ENCODE peak calls at places on chromosomes 2 and 18, in ten cellular contexts. One of them, this sample, is unnamed.
A peak's percentile ranks its signal among the peaks of the same experiment; 100 is the strongest.

GRCh38 chr2:65142515-65142914 is 12.6 kb upstream of the RAB1A start:
- DNase-seq in head of caudate nucleus: peak; percentile 37
- DNase-seq in activated CD4-positive, alpha-beta T cell treated with anti-CD3 and anti-CD28 coated beads for 4 hours: no peak
- DNase-seq in dorsolateral prefrontal cortex: no peak
- DNase-seq in natural killer cell treated with Interleukin-12 subunit alpha and Interleukin-12 subunit beta and Interleukin-15 and Interleukin-18, amount 100 ng/mL, for 72 hours: no peak
- DNase-seq in activated T-cell treated with anti-CD3 and anti-CD28 coated beads, Interleukin-2, amount 50 U/mL, for 48 hours: no peak
- DNase-seq in DMS79 treated with DMSO at 0.1 percent for 48 hours: no peak
- DNase-seq in GF-D8: no peak
- DNase-seq in effector memory CD8-positive, alpha-beta T cell: no peak
- DNase-seq in central memory CD8-positive, alpha-beta T cell: no peak
- DNase-seq in this sample: no peak

GRCh38 chr2:189545424-189545823 is 35.2 kb downstream of the SLC40A1 start:
- DNase-seq in head of caudate nucleus: no peak
- DNase-seq in activated CD4-positive, alpha-beta T cell treated with anti-CD3 and anti-CD28 coated beads for 4 hours: no peak
- DNase-seq in dorsolateral prefrontal cortex: no peak
- DNase-seq in natural killer cell treated with Interleukin-12 subunit alpha and Interleukin-12 subunit beta and Interleukin-15 and Interleukin-18, amount 100 ng/mL, for 72 hours: no peak
- DNase-seq in activated T-cell treated with anti-CD3 and anti-CD28 coated beads, Interleukin-2, amount 50 U/mL, for 48 hours: no peak
- DNase-seq in DMS79 treated with DMSO at 0.1 percent for 48 hours: no peak
- DNase-seq in GF-D8: no peak
- DNase-seq in effector memory CD8-positive, alpha-beta T cell: no peak
- DNase-seq in central memory CD8-positive, alpha-beta T cell: no peak
- DNase-seq in this sample: no peak

GRCh38 chr18:41818381-41819355 is 136.4 kb upstream of the PIK3C3 start:
- DNase-seq in head of caudate nucleus: no peak
- DNase-seq in activated CD4-positive, alpha-beta T cell treated with anti-CD3 and anti-CD28 coated beads for 4 hours: no peak
- DNase-seq in dorsolateral prefrontal cortex: no peak
- DNase-seq in natural killer cell treated with Interleukin-12 subunit alpha and Interleukin-12 subunit beta and Interleukin-15 and Interleukin-18, amount 100 ng/mL, for 72 hours: no peak
- DNase-seq in activated T-cell treated with anti-CD3 and anti-CD28 coated beads, Interleukin-2, amount 50 U/mL, for 48 hours: no peak
- DNase-seq in DMS79 treated with DMSO at 0.1 percent for 48 hours: no peak
- DNase-seq in GF-D8: peak; percentile 19
- DNase-seq in effector memory CD8-positive, alpha-beta T cell: no peak
- DNase-seq in central memory CD8-positive, alpha-beta T cell: no peak
- DNase-seq in this sample: no peak

GRCh38 chr2:99827296-99827999 is 314.9 kb downstream of the AFF3 start:
- DNase-seq in head of caudate nucleus: no peak
- DNase-seq in activated CD4-positive, alpha-beta T cell treated with anti-CD3 and anti-CD28 coated beads for 4 hours: no peak
- DNase-seq in dorsolateral prefrontal cortex: no peak
- DNase-seq in natural killer cell treated with Interleukin-12 subunit alpha and Interleukin-12 subunit beta and Interleukin-15 and Interleukin-18, amount 100 ng/mL, for 72 hours: no peak
- DNase-seq in activated T-cell treated with anti-CD3 and anti-CD28 coated beads, Interleukin-2, amount 50 U/mL, for 48 hours: no peak
- DNase-seq in DMS79 treated with DMSO at 0.1 percent for 48 hours: no peak
- DNase-seq in GF-D8: no peak
- DNase-seq in effector memory CD8-positive, alpha-beta T cell: no peak
- DNase-seq in central memory CD8-positive, alpha-beta T cell: no peak
- DNase-seq in this sample: peak; percentile 51

GRCh38 chr2:31728406-31729064 is 147.8 kb upstream of the SRD5A2 start:
- DNase-seq in head of caudate nucleus: no peak
- DNase-seq in activated CD4-positive, alpha-beta T cell treated with anti-CD3 and anti-CD28 coated beads for 4 hours: no peak
- DNase-seq in dorsolateral prefrontal cortex: no peak
- DNase-seq in natural killer cell treated with Interleukin-12 subunit alpha and Interleukin-12 subunit beta and Interleukin-15 and Interleukin-18, amount 100 ng/mL, for 72 hours: no peak
- DNase-seq in activated T-cell treated with anti-CD3 and anti-CD28 coated beads, Interleukin-2, amount 50 U/mL, for 48 hours: no peak
- DNase-seq in DMS79 treated with DMSO at 0.1 percent for 48 hours: no peak
- DNase-seq in GF-D8: no peak
- DNase-seq in effector memory CD8-positive, alpha-beta T cell: no peak
- DNase-seq in central memory CD8-positive, alpha-beta T cell: no peak
- DNase-seq in this sample: no peak

GRCh38 chr2:64402876-64403275 is 51.1 kb upstream of the LGALSL start:
- DNase-seq in head of caudate nucleus: no peak
- DNase-seq in activated CD4-positive, alpha-beta T cell treated with anti-CD3 and anti-CD28 coated beads for 4 hours: no peak
- DNase-seq in dorsolateral prefrontal cortex: no peak
- DNase-seq in natural killer cell treated with Interleukin-12 subunit alpha and Interleukin-12 subunit beta and Interleukin-15 and Interleukin-18, amount 100 ng/mL, for 72 hours: no peak
- DNase-seq in activated T-cell treated with anti-CD3 and anti-CD28 coated beads, Interleukin-2, amount 50 U/mL, for 48 hours: no peak
- DNase-seq in DMS79 treated with DMSO at 0.1 percent for 48 hours: no peak
- DNase-seq in GF-D8: no peak
- DNase-seq in effector memory CD8-positive, alpha-beta T cell: no peak
- DNase-seq in central memory CD8-positive, alpha-beta T cell: no peak
- DNase-seq in this sample: no peak

GRCh38 chr2:233917146-233917545 is at the start of gene TRPM8:
- DNase-seq in head of caudate nucleus: no peak
- DNase-seq in activated CD4-positive, alpha-beta T cell treated with anti-CD3 and anti-CD28 coated beads for 4 hours: no peak
- DNase-seq in dorsolateral prefrontal cortex: no peak
- DNase-seq in natural killer cell treated with Interleukin-12 subunit alpha and Interleukin-12 subunit beta and Interleukin-15 and Interleukin-18, amount 100 ng/mL, for 72 hours: no peak
- DNase-seq in activated T-cell treated with anti-CD3 and anti-CD28 coated beads, Interleukin-2, amount 50 U/mL, for 48 hours: no peak
- DNase-seq in DMS79 treated with DMSO at 0.1 percent for 48 hours: no peak
- DNase-seq in GF-D8: no peak
- DNase-seq in effector memory CD8-positive, alpha-beta T cell: no peak
- DNase-seq in central memory CD8-positive, alpha-beta T cell: no peak
- DNase-seq in this sample: no peak

GRCh38 chr2:42135381-42136312 is 33.5 kb upstream of the EML4 start:
- DNase-seq in head of caudate nucleus: no peak
- DNase-seq in activated CD4-positive, alpha-beta T cell treated with anti-CD3 and anti-CD28 coated beads for 4 hours: no peak
- DNase-seq in dorsolateral prefrontal cortex: no peak
- DNase-seq in natural killer cell treated with Interleukin-12 subunit alpha and Interleukin-12 subunit beta and Interleukin-15 and Interleukin-18, amount 100 ng/mL, for 72 hours: no peak
- DNase-seq in activated T-cell treated with anti-CD3 and anti-CD28 coated beads, Interleukin-2, amount 50 U/mL, for 48 hours: no peak
- DNase-seq in DMS79 treated with DMSO at 0.1 percent for 48 hours: no peak
- DNase-seq in GF-D8: peak; percentile 36
- DNase-seq in effector memory CD8-positive, alpha-beta T cell: no peak
- DNase-seq in central memory CD8-positive, alpha-beta T cell: no peak
- DNase-seq in this sample: no peak

GRCh38 chr2:134319581-134320246 is 65.8 kb downstream of the MGAT5 start:
- DNase-seq in head of caudate nucleus: no peak
- DNase-seq in activated CD4-positive, alpha-beta T cell treated with anti-CD3 and anti-CD28 coated beads for 4 hours: no peak
- DNase-seq in dorsolateral prefrontal cortex: no peak
- DNase-seq in natural killer cell treated with Interleukin-12 subunit alpha and Interleukin-12 subunit beta and Interleukin-15 and Interleukin-18, amount 100 ng/mL, for 72 hours: no peak
- DNase-seq in activated T-cell treated with anti-CD3 and anti-CD28 coated beads, Interleukin-2, amount 50 U/mL, for 48 hours: no peak
- DNase-seq in DMS79 treated with DMSO at 0.1 percent for 48 hours: peak; percentile 38
- DNase-seq in GF-D8: peak; percentile 24
- DNase-seq in effector memory CD8-positive, alpha-beta T cell: no peak
- DNase-seq in central memory CD8-positive, alpha-beta T cell: no peak
- DNase-seq in this sample: no peak

GRCh38 chr2:42974697-42975357 is 182.4 kb upstream of the HAAO start:
- DNase-seq in head of caudate nucleus: peak; percentile 87
- DNase-seq in activated CD4-positive, alpha-beta T cell treated with anti-CD3 and anti-CD28 coated beads for 4 hours: peak; percentile 50
- DNase-seq in dorsolateral prefrontal cortex: peak; percentile 35
- DNase-seq in natural killer cell treated with Interleukin-12 subunit alpha and Interleukin-12 subunit beta and Interleukin-15 and Interleukin-18, amount 100 ng/mL, for 72 hours: no peak
- DNase-seq in activated T-cell treated with anti-CD3 and anti-CD28 coated beads, Interleukin-2, amount 50 U/mL, for 48 hours: peak; percentile 77
- DNase-seq in DMS79 treated with DMSO at 0.1 percent for 48 hours: peak; percentile 49
- DNase-seq in GF-D8: no peak
- DNase-seq in effector memory CD8-positive, alpha-beta T cell: peak; percentile 35
- DNase-seq in central memory CD8-positive, alpha-beta T cell: peak; percentile 31
- DNase-seq in this sample: peak; percentile 71

GRCh38 chr2:191867507-191867847 is 20.6 kb upstream of the CAVIN2 start:
- DNase-seq in head of caudate nucleus: no peak
- DNase-seq in activated CD4-positive, alpha-beta T cell treated with anti-CD3 and anti-CD28 coated beads for 4 hours: no peak
- DNase-seq in dorsolateral prefrontal cortex: no peak
- DNase-seq in natural killer cell treated with Interleukin-12 subunit alpha and Interleukin-12 subunit beta and Interleukin-15 and Interleukin-18, amount 100 ng/mL, for 72 hours: no peak
- DNase-seq in activated T-cell treated with anti-CD3 and anti-CD28 coated beads, Interleukin-2, amount 50 U/mL, for 48 hours: no peak
- DNase-seq in DMS79 treated with DMSO at 0.1 percent for 48 hours: no peak
- DNase-seq in GF-D8: no peak
- DNase-seq in effector memory CD8-positive, alpha-beta T cell: no peak
- DNase-seq in central memory CD8-positive, alpha-beta T cell: no peak
- DNase-seq in this sample: no peak

GRCh38 chr2:6429210-6429986 is 436.3 kb downstream of the CMPK2 start:
- DNase-seq in head of caudate nucleus: no peak
- DNase-seq in activated CD4-positive, alpha-beta T cell treated with anti-CD3 and anti-CD28 coated beads for 4 hours: no peak
- DNase-seq in dorsolateral prefrontal cortex: no peak
- DNase-seq in natural killer cell treated with Interleukin-12 subunit alpha and Interleukin-12 subunit beta and Interleukin-15 and Interleukin-18, amount 100 ng/mL, for 72 hours: no peak
- DNase-seq in activated T-cell treated with anti-CD3 and anti-CD28 coated beads, Interleukin-2, amount 50 U/mL, for 48 hours: no peak
- DNase-seq in DMS79 treated with DMSO at 0.1 percent for 48 hours: no peak
- DNase-seq in GF-D8: no peak
- DNase-seq in effector memory CD8-positive, alpha-beta T cell: no peak
- DNase-seq in central memory CD8-positive, alpha-beta T cell: no peak
- DNase-seq in this sample: no peak

GRCh38 chr2:108586631-108587030 is 52.4 kb downstream of the LIMS1 start:
- DNase-seq in head of caudate nucleus: no peak
- DNase-seq in activated CD4-positive, alpha-beta T cell treated with anti-CD3 and anti-CD28 coated beads for 4 hours: no peak
- DNase-seq in dorsolateral prefrontal cortex: no peak
- DNase-seq in natural killer cell treated with Interleukin-12 subunit alpha and Interleukin-12 subunit beta and Interleukin-15 and Interleukin-18, amount 100 ng/mL, for 72 hours: no peak
- DNase-seq in activated T-cell treated with anti-CD3 and anti-CD28 coated beads, Interleukin-2, amount 50 U/mL, for 48 hours: no peak
- DNase-seq in DMS79 treated with DMSO at 0.1 percent for 48 hours: no peak
- DNase-seq in GF-D8: no peak
- DNase-seq in effector memory CD8-positive, alpha-beta T cell: no peak
- DNase-seq in central memory CD8-positive, alpha-beta T cell: no peak
- DNase-seq in this sample: no peak

GRCh38 chr2:241558532-241559488 is at the start of gene BOK:
- DNase-seq in head of caudate nucleus: peak; percentile 91
- DNase-seq in activated CD4-positive, alpha-beta T cell treated with anti-CD3 and anti-CD28 coated beads for 4 hours: peak; percentile 13
- DNase-seq in dorsolateral prefrontal cortex: peak; percentile 74
- DNase-seq in natural killer cell treated with Interleukin-12 subunit alpha and Interleukin-12 subunit beta and Interleukin-15 and Interleukin-18, amount 100 ng/mL, for 72 hours: peak; percentile 77
- DNase-seq in activated T-cell treated with anti-CD3 and anti-CD28 coated beads, Interleukin-2, amount 50 U/mL, for 48 hours: peak; percentile 36
- DNase-seq in DMS79 treated with DMSO at 0.1 percent for 48 hours: peak; percentile 64
- DNase-seq in GF-D8: no peak
- DNase-seq in effector memory CD8-positive, alpha-beta T cell: no peak
- DNase-seq in central memory CD8-positive, alpha-beta T cell: no peak
- DNase-seq in this sample: no peak

GRCh38 chr18:22066083-22066485 is 103.3 kb upstream of the GATA6 start:
- DNase-seq in head of caudate nucleus: no peak
- DNase-seq in activated CD4-positive, alpha-beta T cell treated with anti-CD3 and anti-CD28 coated beads for 4 hours: no peak
- DNase-seq in dorsolateral prefrontal cortex: no peak
- DNase-seq in natural killer cell treated with Interleukin-12 subunit alpha and Interleukin-12 subunit beta and Interleukin-15 and Interleukin-18, amount 100 ng/mL, for 72 hours: no peak
- DNase-seq in activated T-cell treated with anti-CD3 and anti-CD28 coated beads, Interleukin-2, amount 50 U/mL, for 48 hours: no peak
- DNase-seq in DMS79 treated with DMSO at 0.1 percent for 48 hours: no peak
- DNase-seq in GF-D8: no peak
- DNase-seq in effector memory CD8-positive, alpha-beta T cell: no peak
- DNase-seq in central memory CD8-positive, alpha-beta T cell: no peak
- DNase-seq in this sample: no peak

GRCh38 chr2:183427558-183427957 is 303.3 kb downstream of the NUP35 start:
- DNase-seq in head of caudate nucleus: no peak
- DNase-seq in activated CD4-positive, alpha-beta T cell treated with anti-CD3 and anti-CD28 coated beads for 4 hours: no peak
- DNase-seq in dorsolateral prefrontal cortex: no peak
- DNase-seq in natural killer cell treated with Interleukin-12 subunit alpha and Interleukin-12 subunit beta and Interleukin-15 and Interleukin-18, amount 100 ng/mL, for 72 hours: no peak
- DNase-seq in activated T-cell treated with anti-CD3 and anti-CD28 coated beads, Interleukin-2, amount 50 U/mL, for 48 hours: no peak
- DNase-seq in DMS79 treated with DMSO at 0.1 percent for 48 hours: no peak
- DNase-seq in GF-D8: no peak
- DNase-seq in effector memory CD8-positive, alpha-beta T cell: no peak
- DNase-seq in central memory CD8-positive, alpha-beta T cell: no peak
- DNase-seq in this sample: no peak